ENCODE peak calls at places on chromosome 15, in five cellular contexts. M, P, H, I and O are unnamed samples.

GRCh38 chr15:74541494-74542191 is 623 bp downstream of the ARID3B start:
- DNase-seq in P (peak), I (peak), H (peak), M (no peak), O (peak)

GRCh38 chr15:29669823-29670222 is 152.4 kb downstream of the TJP1 start:
- DNase-seq in M (no peak), P (no peak), H (no peak), I (no peak), O (no peak)

GRCh38 chr15:51864408-51865056 is 35.1 kb downstream of the TMOD3 start:
- DNase-seq in P (peak), M (no peak), I (no peak), H (no peak), O (no peak)

GRCh38 chr15:87619161-87619960 is 637.2 kb downstream of the NTRK3 start:
- DNase-seq in M (no peak), I (peak), H (no peak), P (no peak), O (no peak)

GRCh38 chr15:95196176-95196915 is 965.0 kb downstream of the MCTP2 start:
- DNase-seq in I (no peak), P (peak), M (no peak), H (no peak), O (no peak)

GRCh38 chr15:95556225-95556624 is 774.3 kb upstream of the NR2F2 start:
- DNase-seq in P (no peak), M (no peak), I (no peak), H (no peak), O (no peak)

GRCh38 chr15:29361560-29361959 is 91.9 kb upstream of the NSMCE3 start:
- DNase-seq in H (no peak), M (no peak), I (no peak), P (no peak), O (no peak)

GRCh38 chr15:80105193-80105984 is 45.9 kb downstream of the ZFAND6 start:
- DNase-seq in H (no peak), M (no peak), I (peak), P (no peak), O (no peak)

GRCh38 chr15:70050447-70050846 is 47.3 kb downstream of the TLE3 start:
- DNase-seq in I (no peak), M (no peak), P (no peak), H (no peak), O (no peak)

GRCh38 chr15:73993211-73993994 is 1.1 kb upstream of the PML start:
- DNase-seq in I (no peak), P (no peak), M (no peak), H (no peak), O (no peak)

GRCh38 chr15:40285151-40285898 is 2.5 kb upstream of the ANKRD63 start:
- DNase-seq in H (no peak), P (no peak), M (no peak), I (peak), O (no peak)

GRCh38 chr15:92541197-92542190 is 114.1 kb downstream of the FAM174B start:
- DNase-seq in P (no peak), M (no peak), I (no peak), H (no peak), O (no peak)

GRCh38 chr15:80480171-80480811 is 76.1 kb downstream of the ARNT2 start:
- DNase-seq in I (no peak), M (no peak), H (no peak), P (peak), O (no peak)

GRCh38 chr15:39084683-39085530 is 496.0 kb upstream of the THBS1 start:
- DNase-seq in H (no peak), M (no peak), I (no peak), P (no peak), O (no peak)

GRCh38 chr15:85710340-85710842 is 84.3 kb downstream of the KLHL25 start:
- DNase-seq in H (no peak), I (no peak), P (no peak), M (no peak), O (no peak)
- TF ChIP-seq POLR2AphosphoS5 in H (no peak), I (no peak), P (no peak), M (no peak), O (peak)

GRCh38 chr15:68345481-68345880 is 67.9 kb downstream of the FEM1B start:
- DNase-seq in M (no peak), H (no peak), I (no peak), P (no peak), O (no peak)
- TF ChIP-seq POLR2AphosphoS5 in M (no peak), H (no peak), I (no peak), P (no peak), O (no peak)

GRCh38 chr15:32869814-32870213 is 152.0 kb downstream of the GREM1 start:
- DNase-seq in I (no peak), P (no peak), M (no peak), H (no peak), O (no peak)

GRCh38 chr15:32870240-32871033 is 152.6 kb downstream of the GREM1 start:
- DNase-seq in H (peak), I (no peak), M (no peak), P (no peak), O (no peak)

GRCh38 chr15:32864841-32865240 is 147.0 kb downstream of the GREM1 start:
- DNase-seq in M (no peak), P (no peak), I (no peak), H (no peak), O (no peak)

GRCh38 chr15:32866486-32867312 is 148.9 kb downstream of the GREM1 start:
- DNase-seq in H (no peak), M (no peak), I (no peak), P (no peak), O (no peak)

DNA sequence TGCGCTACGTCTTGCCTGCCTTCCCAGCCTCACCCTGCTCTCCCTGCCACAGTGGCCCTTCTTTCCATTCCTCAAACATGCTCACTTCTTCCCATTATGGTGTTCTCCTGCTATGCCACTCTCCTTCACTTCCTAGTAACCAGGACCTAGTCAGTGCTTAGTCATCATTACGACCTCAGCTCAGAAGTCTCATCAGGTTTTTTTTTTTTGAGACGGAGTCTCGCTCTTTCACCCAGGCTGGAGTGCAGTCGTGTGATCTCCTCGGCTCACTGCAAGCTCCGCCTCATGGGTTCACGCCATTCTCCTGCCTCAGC is 149.5 kb downstream of the GREM1 start:
- DNase-seq in P (no peak), H (no peak), I (no peak), M (no peak), O (no peak)
- TF ChIP-seq POLR2AphosphoS5 in P (no peak), H (no peak), I (no peak), M (no peak), O (no peak)

DNA sequence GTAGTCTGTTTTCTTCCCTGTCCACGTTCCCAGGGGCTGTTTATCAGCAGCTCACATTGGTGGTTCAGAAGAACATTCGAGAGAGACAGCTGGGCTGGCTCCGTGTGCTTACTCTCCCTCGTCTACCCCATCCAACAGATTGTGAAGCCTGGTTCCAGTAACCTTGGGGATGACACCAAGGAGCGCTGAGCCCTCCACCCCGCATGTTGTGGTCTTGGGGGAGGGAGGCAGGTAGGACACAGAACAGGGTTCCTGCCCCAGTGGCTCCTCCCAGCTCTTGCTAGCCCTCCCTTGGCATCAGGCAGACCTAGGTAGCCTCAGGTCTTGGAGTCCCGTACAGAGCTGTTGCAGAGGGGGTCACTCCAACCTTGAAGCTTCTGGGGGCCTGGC is 33.1 kb downstream of the KLF13 start:
- DNase-seq in I (no peak), M (no peak), H (no peak), P (no peak), O (no peak)
- TF ChIP-seq POLR2AphosphoS5 in I (no peak), M (no peak), H (no peak), P (no peak), O (no peak)